ENCODE peak calls at places on chromosome X, in ten cellular contexts. R is heart left ventricle, F is adrenal gland, Z is body of pancreas, P is gastrocnemius medialis, S is HepG2, B is A549, E is stomach, K is transverse colon, C is thyroid gland. I is an unnamed sample.

GRCh38 chrX:23012162-23012561 is 12.4 kb downstream of the DDX53 start:
- DNase-seq in R (no peak), F (no peak), Z (no peak), S (no peak), P (no peak), C (no peak), K (no peak), B (no peak), E (no peak), I (peak)

GRCh38 chrX:78105944-78106650 is 2.0 kb downstream of the PGK1 start:
- DNase-seq in P (no peak), Z (no peak), E (no peak), R (no peak), K (no peak), S (no peak), F (no peak), C (no peak), B (no peak), I (peak)

GRCh38 chrX:13000311-13000811 is 25.5 kb downstream of the TMSB4X start:
- DNase-seq in P (no peak), E (no peak), Z (no peak), R (no peak), F (peak), B (no peak), S (no peak), C (peak), K (no peak), I (peak)

GRCh38 chrX:37678574-37678973 is 7.0 kb upstream of the XK start:
- DNase-seq in F (no peak), R (no peak), S (no peak), Z (no peak), C (no peak), P (no peak), K (no peak), B (no peak), E (no peak), I (no peak)

GRCh38 chrX:155865193-155865592 is 16.0 kb upstream of the VAMP7 start:
- DNase-seq in R (no peak), E (no peak), Z (no peak), K (no peak), P (no peak), F (no peak), B (no peak), C (no peak), S (no peak), I (no peak)

GRCh38 chrX:10233173-10233572 is 76.4 kb downstream of the CLCN4 start:
- DNase-seq in F (no peak), B (no peak), E (no peak), R (no peak), K (no peak), C (no peak), P (no peak), S (no peak), Z (no peak), I (no peak)

GRCh38 chrX:41686788-41687187 is 2.0 kb upstream of the GPR34 start:
- DNase-seq in Z (no peak), C (no peak), F (no peak), E (no peak), S (no peak), B (no peak), K (no peak), P (no peak), R (no peak), I (peak)

GRCh38 chrX:16914058-16914457 is 32.4 kb upstream of the REPS2 start:
- DNase-seq in B (no peak), C (no peak), K (no peak), E (no peak), S (no peak), Z (no peak), F (no peak), R (no peak), P (no peak), I (peak)

GRCh38 chrX:9864011-9864410 is 77.8 kb downstream of the SHROOM2 start:
- DNase-seq in K (no peak), P (no peak), Z (no peak), C (no peak), E (no peak), F (no peak), B (no peak), R (no peak), S (no peak), I (peak)

GRCh38 chrX:42714981-42715688 is 62.8 kb downstream of the PPP1R2C start:
- DNase-seq in P (no peak), Z (peak), C (peak), S (peak), K (peak), R (peak), F (peak), B (peak), E (peak), I (no peak)

GRCh38 chrX:24448762-24449161 is 16.3 kb upstream of the PDK3 start:
- DNase-seq in E (no peak), P (no peak), C (no peak), K (no peak), F (no peak), B (no peak), S (no peak), R (no peak), Z (no peak), I (no peak)

GRCh38 chrX:1451251-1451675 is 1.4 kb downstream of the ASMTL start:
- DNase-seq in R (no peak), F (no peak), S (no peak), B (no peak), C (no peak), E (no peak), K (no peak), P (no peak), Z (no peak), I (no peak)

GRCh38 chrX:24694825-24695224 is 1.1 kb downstream of the POLA1 start:
- DNase-seq in F (no peak), Z (no peak), C (no peak), P (no peak), E (no peak), S (no peak), R (no peak), B (no peak), K (no peak), I (peak)

GRCh38 chrX:57952320-57952678 is 42.0 kb upstream of the ZXDA start:
- DNase-seq in Z (peak), E (no peak), S (no peak), K (no peak), B (no peak), C (peak), F (peak), R (no peak), P (no peak), I (no peak)

GRCh38 chrX:71181558-71181909 is 36.9 kb downstream of the NLGN3 start:
- DNase-seq in E (no peak), R (no peak), C (peak), S (no peak), K (peak), B (no peak), P (no peak), Z (peak), F (peak), I (peak)

GRCh38 chrX:100615015-100615414 is 21.6 kb downstream of the TSPAN6 start:
- DNase-seq in K (peak), F (peak), P (no peak), R (no peak), E (no peak), B (peak), S (peak), Z (peak), C (peak), I (peak)

GRCh38 chrX:151725338-151725614 is 9.3 kb upstream of the CNGA2 start:
- DNase-seq in P (no peak), Z (no peak), S (no peak), F (no peak), C (no peak), R (no peak), B (no peak), K (no peak), E (no peak), I (peak)

GRCh38 chrX:154967603-154968002 is 54.9 kb downstream of the F8 start:
- DNase-seq in C (no peak), B (no peak), E (no peak), P (no peak), R (no peak), S (no peak), K (no peak), F (no peak), Z (no peak), I (no peak)

GRCh38 chrX:13013353-13014110 is 30.9 kb downstream of the FAM9C start:
- DNase-seq in P (peak), F (peak), K (peak), R (peak), Z (peak), C (no peak), B (no peak), S (no peak), E (no peak), I (peak)

GRCh38 chrX:41596586-41596985 is 92.2 kb upstream of the GPR34 start:
- DNase-seq in R (no peak), Z (no peak), B (no peak), F (no peak), E (no peak), S (no peak), K (no peak), C (no peak), P (no peak), I (no peak)

GRCh38 chrX:47186096-47186740 is 7.4 kb upstream of the UBA1 start:
- DNase-seq in P (no peak), E (no peak), F (no peak), C (no peak), S (no peak), B (no peak), Z (no peak), R (no peak), K (no peak), I (no peak)

GRCh38 chrX:43974076-43974475 is 886 bp upstream of the NDP start:
- DNase-seq in C (no peak), F (no peak), E (no peak), R (no peak), K (no peak), S (no peak), P (no peak), Z (no peak), B (no peak), I (no peak)

GRCh38 chrX:9538544-9539045 is 73.7 kb downstream of the TBL1X start:
- DNase-seq in P (no peak), F (no peak), E (no peak), R (no peak), Z (peak), B (no peak), S (peak), K (peak), C (no peak), I (peak)

GRCh38 chrX:155094468-155095061 is 23.3 kb downstream of the BRCC3 start:
- DNase-seq in B (no peak), C (no peak), E (no peak), R (no peak), S (peak), K (no peak), F (peak), Z (peak), P (no peak), I (peak)

GRCh38 chrX:104659037-104659744 is 93.2 kb downstream of the IL1RAPL2 start:
- DNase-seq in F (peak), R (peak), Z (peak), C (peak), K (no peak), B (no peak), P (no peak), E (peak), S (no peak), I (no peak)

GRCh38 chrX:81120936-81121351 is 80.8 kb downstream of the HMGN5 start:
- DNase-seq in B (peak), E (peak), P (peak), Z (peak), K (peak), S (peak), R (peak), C (peak), F (peak), I (peak)

GRCh38 chrX:16240231-16240905 is 73.1 kb downstream of the MAGEB17 start:
- DNase-seq in Z (no peak), B (no peak), R (no peak), C (no peak), F (no peak), K (no peak), P (no peak), S (no peak), E (no peak), I (no peak)

GRCh38 chrX:20181563-20182329 is 40.1 kb upstream of the EIF1AX start:
- DNase-seq in Z (no peak), P (no peak), B (no peak), K (no peak), C (no peak), S (no peak), F (no peak), R (no peak), E (no peak), I (peak)

GRCh38 chrX:4550018-4550417 is 836.6 kb upstream of the PRKX start:
- DNase-seq in Z (peak), K (no peak), B (no peak), S (no peak), P (no peak), E (no peak), F (no peak), C (no peak), R (no peak), I (peak)

GRCh38 chrX:107566603-107567262 is 61.6 kb upstream of the PRPS1 start:
- DNase-seq in P (no peak), C (no peak), E (no peak), B (no peak), F (no peak), Z (no peak), K (no peak), R (no peak), S (no peak), I (no peak)

GRCh38 chrX:23422912-23423311 is 88.3 kb downstream of the PTCHD1 start:
- DNase-seq in K (no peak), F (no peak), B (no peak), P (no peak), C (no peak), E (no peak), R (no peak), S (no peak), Z (no peak), I (no peak)

GRCh38 chrX:130299279-130300009 is 30.7 kb upstream of the ZNF280C start:
- DNase-seq in Z (no peak), R (no peak), P (no peak), F (no peak), K (peak), E (peak), C (no peak), S (no peak), B (no peak), I (no peak)

GRCh38 chrX:29858714-29859113 is 356.6 kb upstream of the MAGEB2 start:
- DNase-seq in P (no peak), R (no peak), Z (no peak), E (no peak), F (no peak), B (no peak), C (no peak), K (no peak), S (no peak), I (no peak)

GRCh38 chrX:111568356-111568755 is 56.9 kb downstream of the SERTM2 start:
- DNase-seq in R (no peak), Z (peak), S (peak), B (peak), E (no peak), K (no peak), C (no peak), P (no peak), F (no peak), I (peak)

GRCh38 chrX:63561425-63561824 is 210.3 kb upstream of the SPIN4 start:
- DNase-seq in P (no peak), K (no peak), B (no peak), C (no peak), F (no peak), E (no peak), Z (no peak), R (no peak), S (no peak), I (peak)

GRCh38 chrX:85992811-85993229 is 54.5 kb downstream of the CHM start:
- DNase-seq in K (no peak), Z (no peak), E (no peak), C (no peak), P (no peak), B (no peak), F (no peak), R (no peak), S (peak), I (peak)

GRCh38 chrX:40097101-40097491 is 662 bp downstream of the BCOR start:
- DNase-seq in C (peak), P (no peak), Z (peak), K (no peak), S (no peak), F (peak), R (no peak), B (peak), E (no peak), I (peak)

GRCh38 chrX:40096395-40097091 is 1.2 kb downstream of the BCOR start:
- DNase-seq in E (no peak), R (peak), P (no peak), B (peak), C (peak), S (no peak), K (peak), F (peak), Z (peak), I (peak)

GRCh38 chrX:40099046-40099968 is 1.5 kb upstream of the BCOR start:
- DNase-seq in S (no peak), R (peak), E (no peak), C (peak), K (peak), Z (peak), B (peak), F (peak), P (no peak), I (peak)

GRCh38 chrX:40098264-40099045 is 697 bp upstream of the BCOR start:
- DNase-seq in E (no peak), R (peak), C (peak), S (no peak), F (peak), K (peak), P (no peak), Z (peak), B (peak), I (peak)

GRCh38 chrX:40097492-40098263 is at the start of gene BCOR:
- DNase-seq in S (no peak), K (peak), B (peak), C (peak), P (peak), Z (peak), R (peak), E (peak), F (peak), I (peak)
- TF ChIP-seq POLR2A in S (no peak), K (peak), B (peak), C (peak), P (peak), Z (peak), R (peak), E (no peak), F (peak), I (peak)

DNA sequence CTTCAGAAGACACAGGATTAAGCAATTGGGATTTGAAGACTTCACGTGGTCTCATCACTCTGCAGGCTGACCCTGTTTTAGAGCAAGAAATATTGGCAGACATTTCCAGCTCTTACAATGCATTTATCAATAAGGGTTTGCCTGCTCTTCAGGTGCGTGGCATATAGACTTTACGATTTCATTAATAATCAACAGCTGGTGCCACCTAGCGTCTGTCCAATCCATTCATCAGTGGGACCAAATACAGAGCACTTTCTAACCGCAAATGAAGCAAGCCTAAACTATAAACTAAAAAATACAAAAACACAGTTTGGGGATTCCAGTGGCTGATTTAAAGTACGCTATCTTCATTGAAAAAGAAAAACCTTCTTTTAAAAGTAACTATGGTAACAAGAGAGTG is 125.4 kb upstream of the DMD start:
- DNase-seq in E (no peak), K (no peak), C (peak), R (peak), B (no peak), P (no peak), Z (peak), S (peak), F (peak), I (peak)
- TF ChIP-seq CTCF in E (no peak), K (no peak), C (no peak), R (peak), B (no peak), P (peak), Z (peak), S (peak), F (peak), I (peak)

DNA sequence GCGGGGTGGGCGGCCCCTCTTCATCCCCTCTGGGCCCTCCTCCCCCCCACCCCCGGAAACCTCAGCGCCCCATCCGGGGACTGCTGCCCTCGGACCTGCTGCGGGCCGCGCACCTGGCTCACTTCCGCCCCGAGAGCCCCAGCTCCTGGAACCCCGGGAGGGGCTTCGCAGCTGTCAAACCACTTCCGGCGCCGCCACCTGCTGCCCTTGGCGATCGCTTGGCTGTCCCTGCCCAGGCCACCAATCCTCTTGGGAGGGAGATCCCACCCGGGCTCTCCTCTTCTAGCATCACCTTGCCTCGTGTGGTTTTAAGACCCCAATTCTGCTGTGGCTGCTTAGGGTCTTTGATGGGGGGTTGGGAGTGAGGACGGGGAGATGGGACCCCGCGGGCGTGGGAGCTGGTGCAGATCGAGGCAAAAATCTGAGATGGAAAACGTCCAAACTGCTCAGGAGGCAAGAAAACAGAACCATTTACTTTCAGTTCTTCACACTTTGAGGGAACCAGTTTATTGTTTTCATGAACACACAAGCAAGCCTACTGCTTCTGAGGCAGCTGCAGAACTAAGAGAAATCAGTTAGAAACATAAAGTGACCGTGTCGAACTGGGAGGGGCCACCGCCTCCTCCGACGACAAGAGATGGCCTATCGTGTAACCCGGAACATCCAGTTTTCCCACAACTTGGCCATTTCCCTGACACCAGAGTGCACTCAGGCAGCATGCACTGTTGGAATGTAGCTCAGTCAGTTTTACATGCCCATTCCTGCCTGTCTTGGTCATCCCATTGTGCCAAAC is 782 bp downstream of the MTMR1 start:
- DNase-seq in E (peak), C (peak), Z (peak), F (peak), R (peak), S (peak), P (peak), K (peak), B (peak), I (peak)
- TF ChIP-seq POLR2A in E (no peak), C (peak), Z (no peak), F (peak), R (no peak), S (no peak), P (no peak), K (no peak), B (no peak), I (no peak)

GRCh38 chrX:102077426-102077825 is 48.1 kb upstream of the TCEAL2 start:
- DNase-seq in E (no peak), B (no peak), C (no peak), P (no peak), R (no peak), K (no peak), F (no peak), Z (no peak), S (no peak), I (no peak)
- TF ChIP-seq CTCF in E (no peak), B (no peak), C (no peak), P (no peak), R (no peak), K (no peak), F (no peak), Z (no peak), S (no peak), I (no peak)

GRCh38 chrX:48476919-48477318 is 920 bp downstream of the FTSJ1 start:
- DNase-seq in F (no peak), B (no peak), P (no peak), E (no peak), R (no peak), C (no peak), S (no peak), K (no peak), Z (no peak), I (no peak)

GRCh38 chrX:48474127-48474526 is 1.9 kb upstream of the FTSJ1 start:
- DNase-seq in B (no peak), Z (no peak), E (no peak), K (no peak), C (no peak), R (no peak), S (no peak), P (no peak), F (no peak), I (peak)

GRCh38 chrX:48475295-48475694 is 704 bp upstream of the FTSJ1 start:
- DNase-seq in B (no peak), E (no peak), P (no peak), Z (peak), S (peak), F (no peak), K (no peak), C (no peak), R (no peak), I (peak)

GRCh38 chrX:48474581-48474980 is 1.4 kb upstream of the FTSJ1 start:
- DNase-seq in S (no peak), F (no peak), R (no peak), P (no peak), C (no peak), B (no peak), Z (no peak), K (no peak), E (no peak), I (no peak)

GRCh38 chrX:48475774-48476577 is at the start of gene FTSJ1:
- DNase-seq in B (peak), S (peak), C (peak), F (peak), Z (peak), E (peak), R (peak), K (peak), P (peak), I (peak)
- TF ChIP-seq POLR2A in B (peak), S (no peak), C (peak), F (peak), Z (peak), E (no peak), R (peak), K (peak), P (peak), I (peak)

GRCh38 chrX:64570204-64570603 is 175.0 kb upstream of the MTMR8 start:
- DNase-seq in Z (no peak), P (no peak), F (no peak), B (no peak), R (no peak), E (no peak), C (no peak), S (no peak), K (no peak), I (peak)
- TF ChIP-seq CTCF in Z (no peak), P (no peak), F (no peak), B (no peak), R (no peak), E (no peak), C (no peak), S (no peak), K (no peak), I (peak)